ENCODE peak calls at places on chromosomes 2 and 18, in ten cellular contexts. H is upper lobe of right lung, C is fibroblast of lung, J is dorsolateral prefrontal cortex, Z is cardiac fibroblast, Q is psoas muscle, G is GM23338, O is spleen, M is AG04450, K is astrocyte of the spinal cord. V is an unnamed sample.

GRCh38 chr18:3266062-3266608 is 4.2 kb downstream of the MYL12B start:
- DNase-seq in J (no peak), M (no peak), G (no peak), Z (no peak), O (no peak), C (no peak), Q (peak), H (no peak), K (no peak), V (no peak)

GRCh38 chr2:241637233-241638062 is at the start of gene ATG4B:
- DNase-seq in K (peak), M (no peak), Z (peak), Q (peak), J (peak), O (peak), C (peak), G (peak), H (peak), V (peak)

GRCh38 chr2:234026111-234026510 is 24.4 kb upstream of the SPP2 start:
- DNase-seq in J (no peak), Z (no peak), M (no peak), H (no peak), G (no peak), Q (no peak), K (peak), O (no peak), C (peak), V (peak)

GRCh38 chr2:6325616-6326015 is 540.1 kb downstream of the CMPK2 start:
- DNase-seq in Q (no peak), J (no peak), O (no peak), H (no peak), G (peak), K (no peak), M (no peak), Z (no peak), C (no peak), V (no peak)

GRCh38 chr2:128435576-128436497 is 117.2 kb upstream of the HS6ST1 start:
- DNase-seq in O (peak), G (no peak), K (no peak), M (no peak), J (no peak), H (peak), Z (no peak), Q (no peak), C (no peak), V (no peak)

GRCh38 chr2:9809064-9809356 is 34.3 kb upstream of the TAF1B start:
- DNase-seq in G (no peak), J (no peak), Z (no peak), K (no peak), C (no peak), H (no peak), O (no peak), M (no peak), Q (no peak), V (no peak)

GRCh38 chr2:175605989-175606841 is 395.9 kb downstream of the LNPK start:
- DNase-seq in Z (no peak), Q (no peak), C (no peak), G (peak), O (no peak), J (no peak), M (no peak), K (no peak), H (no peak), V (no peak)

GRCh38 chr18:8865934-8866333 is 160.6 kb downstream of the MTCL1 start:
- DNase-seq in G (no peak), K (no peak), J (no peak), Z (no peak), O (no peak), Q (no peak), C (no peak), H (no peak), M (no peak), V (no peak)

GRCh38 chr2:231177156-231178007 is 21.0 kb upstream of the ARMC9 start:
- DNase-seq in O (no peak), Z (no peak), Q (no peak), C (no peak), K (no peak), H (no peak), G (no peak), M (no peak), J (no peak), V (no peak)

GRCh38 chr2:104862061-104862941 is 8.4 kb downstream of the POU3F3 start:
- DNase-seq in M (no peak), Z (no peak), G (peak), K (peak), Q (no peak), C (peak), J (peak), H (no peak), O (no peak), V (no peak)
- H3K4me3 ChIP-seq in M (no peak), Z (no peak), G (peak), K (peak), Q (peak), C (no peak), J (peak), H (no peak), O (no peak), V (peak)

GRCh38 chr2:72222829-72223564 is 75.3 kb upstream of the CYP26B1 start:
- DNase-seq in Z (no peak), O (no peak), Q (no peak), C (peak), K (peak), G (no peak), M (peak), J (no peak), H (no peak), V (peak)

GRCh38 chr2:72214429-72215143 is 66.9 kb upstream of the CYP26B1 start:
- DNase-seq in Z (peak), H (no peak), J (no peak), O (no peak), K (peak), Q (no peak), C (peak), G (no peak), M (no peak), V (peak)

DNA sequence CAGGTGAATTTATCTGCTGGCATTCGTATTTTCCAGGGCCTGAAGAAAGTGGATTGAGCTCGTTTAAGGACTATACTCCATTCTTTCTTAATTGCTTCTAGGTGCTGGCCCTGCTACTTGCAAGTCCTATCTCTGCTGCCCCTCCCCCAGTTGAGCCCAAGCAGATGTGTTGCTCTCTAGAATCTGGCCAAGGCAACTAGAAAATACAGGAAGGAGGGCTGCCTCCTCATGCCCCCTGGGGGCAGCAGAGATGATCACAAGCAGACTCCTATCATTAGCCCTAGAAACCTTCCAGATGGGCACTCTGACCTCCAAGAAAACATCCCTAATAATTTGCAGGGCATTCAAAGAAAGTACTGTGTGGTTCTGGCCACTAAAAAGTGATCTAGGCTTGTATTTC is 72.5 kb upstream of the CYP26B1 start:
- DNase-seq in C (no peak), K (no peak), Q (no peak), Z (no peak), J (no peak), G (peak), M (no peak), O (no peak), H (no peak), V (peak)
- TF ChIP-seq CTCF in C (no peak), K (peak), Q (no peak), Z (peak), J (no peak), G (peak), M (peak), O (no peak), H (peak), V (peak)

GRCh38 chr2:74459377-74460118 is 1.3 kb downstream of the WBP1 start:
- DNase-seq in K (no peak), Z (no peak), H (no peak), O (peak), J (no peak), Q (peak), M (no peak), G (no peak), C (no peak), V (no peak)
- H3K4me3 ChIP-seq in K (peak), Z (peak), H (peak), O (no peak), J (no peak), Q (peak), M (peak), G (peak), C (peak), V (peak)

DNA sequence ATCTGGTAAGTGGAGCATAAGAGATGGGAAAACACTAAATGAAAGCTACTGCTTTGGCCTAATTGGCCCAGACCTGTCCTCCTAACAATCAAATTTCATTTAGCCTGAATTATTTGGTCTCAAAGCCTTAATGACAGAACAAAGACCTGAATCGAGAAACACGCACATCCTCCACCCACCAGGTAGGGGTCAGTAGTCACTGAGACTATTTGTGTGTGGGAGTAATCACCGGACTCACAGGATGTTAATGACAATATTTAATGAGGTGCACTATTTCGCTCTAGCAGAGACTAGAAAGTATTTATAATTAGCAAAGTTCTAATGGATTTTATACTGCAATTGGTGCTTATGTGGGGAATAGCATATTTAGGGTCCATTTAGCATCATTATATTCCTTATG is 68.1 kb downstream of the RBM43 start:
- DNase-seq in G (no peak), O (no peak), Q (no peak), Z (no peak), C (no peak), K (no peak), M (no peak), H (no peak), J (no peak), V (no peak)
- TF ChIP-seq CTCF in G (peak), O (no peak), Q (no peak), Z (no peak), C (no peak), K (no peak), M (no peak), H (no peak), J (no peak), V (no peak)

GRCh38 chr2:36964496-36965058 is 1.8 kb downstream of the STRN start:
- DNase-seq in K (no peak), G (no peak), M (no peak), C (no peak), O (no peak), J (no peak), H (no peak), Q (no peak), Z (no peak), V (no peak)
- H3K4me3 ChIP-seq in K (no peak), G (peak), M (peak), C (peak), O (peak), J (peak), H (peak), Q (peak), Z (peak), V (no peak)